ENCODE peak calls at places on chromosomes 12 and 14, in ten cellular contexts. One of them, this sample, is unnamed.

GRCh38 chr14:100815478-100816285 is 10.2 kb upstream of the MEG3 start:
- DNase-seq in colonic mucosa: no peak
- DNase-seq in A673: no peak
- DNase-seq in stomach: no peak
- DNase-seq in PC-9: no peak
- DNase-seq in esophagus squamous epithelium: no peak
- DNase-seq in sigmoid colon: no peak
- DNase-seq in pancreas: no peak
- DNase-seq in left ventricle myocardium inferior: no peak
- DNase-seq in CD4-positive, alpha-beta memory T cell: no peak
- DNase-seq in this sample: no peak

GRCh38 chr14:67512463-67513134 is 20.5 kb upstream of the PLEKHH1 start:
- DNase-seq in A673: peak; percentile 17
- DNase-seq in CD4-positive, alpha-beta memory T cell: no peak
- DNase-seq in stomach: no peak
- DNase-seq in PC-9: no peak
- DNase-seq in sigmoid colon: no peak
- DNase-seq in pancreas: no peak
- DNase-seq in left ventricle myocardium inferior: no peak
- DNase-seq in colonic mucosa: no peak
- DNase-seq in esophagus squamous epithelium: no peak
- DNase-seq in this sample: no peak

GRCh38 chr12:64943686-64944085 is 119.2 kb downstream of the TBC1D30 start:
- DNase-seq in colonic mucosa: no peak
- DNase-seq in pancreas: no peak
- DNase-seq in CD4-positive, alpha-beta memory T cell: no peak
- DNase-seq in A673: no peak
- DNase-seq in left ventricle myocardium inferior: no peak
- DNase-seq in PC-9: no peak
- DNase-seq in esophagus squamous epithelium: no peak
- DNase-seq in stomach: no peak
- DNase-seq in sigmoid colon: no peak
- DNase-seq in this sample: no peak

GRCh38 chr12:61758661-61759060 is 501.5 kb upstream of the USP15 start:
- DNase-seq in sigmoid colon: no peak
- DNase-seq in colonic mucosa: no peak
- DNase-seq in esophagus squamous epithelium: no peak
- DNase-seq in left ventricle myocardium inferior: no peak
- DNase-seq in A673: peak; percentile 42
- DNase-seq in pancreas: no peak
- DNase-seq in stomach: no peak
- DNase-seq in PC-9: no peak
- DNase-seq in CD4-positive, alpha-beta memory T cell: no peak
- DNase-seq in this sample: peak; percentile 33

GRCh38 chr14:94115631-94116030 is 5.1 kb downstream of the IFI27 start:
- DNase-seq in PC-9: no peak
- DNase-seq in CD4-positive, alpha-beta memory T cell: no peak
- DNase-seq in sigmoid colon: no peak
- DNase-seq in pancreas: peak; percentile 46
- DNase-seq in colonic mucosa: no peak
- DNase-seq in left ventricle myocardium inferior: no peak
- DNase-seq in A673: no peak
- DNase-seq in stomach: peak; percentile 23
- DNase-seq in esophagus squamous epithelium: no peak
- DNase-seq in this sample: no peak

GRCh38 chr12:113098428-113099028 is 37.0 kb downstream of the RASAL1 start:
- DNase-seq in stomach: peak; percentile 90
- DNase-seq in sigmoid colon: peak; percentile 86
- DNase-seq in PC-9: peak; percentile 93
- DNase-seq in colonic mucosa: peak; percentile 91
- DNase-seq in A673: peak; percentile 91
- DNase-seq in esophagus squamous epithelium: peak; percentile 26
- DNase-seq in CD4-positive, alpha-beta memory T cell: peak; percentile 60
- DNase-seq in pancreas: peak; percentile 92
- DNase-seq in left ventricle myocardium inferior: peak; percentile 74
- DNase-seq in this sample: peak; percentile 95

GRCh38 chr12:132238487-132239248 is 90.7 kb downstream of the GALNT9 start:
- DNase-seq in PC-9: no peak
- DNase-seq in esophagus squamous epithelium: no peak
- DNase-seq in left ventricle myocardium inferior: no peak
- DNase-seq in stomach: no peak
- DNase-seq in colonic mucosa: no peak
- DNase-seq in sigmoid colon: no peak
- DNase-seq in A673: peak; percentile 60
- DNase-seq in pancreas: peak; percentile 46
- DNase-seq in CD4-positive, alpha-beta memory T cell: no peak
- DNase-seq in this sample: no peak

GRCh38 chr12:11666651-11667050 is 17.2 kb downstream of the ETV6 start:
- DNase-seq in pancreas: no peak
- DNase-seq in stomach: no peak
- DNase-seq in left ventricle myocardium inferior: no peak
- DNase-seq in colonic mucosa: no peak
- DNase-seq in CD4-positive, alpha-beta memory T cell: no peak
- DNase-seq in PC-9: no peak
- DNase-seq in A673: no peak
- DNase-seq in sigmoid colon: no peak
- DNase-seq in esophagus squamous epithelium: no peak
- DNase-seq in this sample: no peak

GRCh38 chr12:84973026-84973425 is 60.4 kb upstream of the SLC6A15 start:
- DNase-seq in colonic mucosa: no peak
- DNase-seq in esophagus squamous epithelium: no peak
- DNase-seq in pancreas: no peak
- DNase-seq in stomach: no peak
- DNase-seq in PC-9: no peak
- DNase-seq in CD4-positive, alpha-beta memory T cell: no peak
- DNase-seq in sigmoid colon: no peak
- DNase-seq in left ventricle myocardium inferior: no peak
- DNase-seq in A673: no peak
- DNase-seq in this sample: no peak

GRCh38 chr14:91371011-91371989 is 46.3 kb downstream of the CCDC88C start:
- DNase-seq in pancreas: no peak
- DNase-seq in colonic mucosa: no peak
- DNase-seq in sigmoid colon: no peak
- DNase-seq in left ventricle myocardium inferior: no peak
- DNase-seq in A673: no peak
- DNase-seq in CD4-positive, alpha-beta memory T cell: peak; percentile 52
- DNase-seq in stomach: no peak
- DNase-seq in esophagus squamous epithelium: no peak
- DNase-seq in PC-9: no peak
- DNase-seq in this sample: no peak

GRCh38 chr14:54606178-54606577 is 39.2 kb downstream of the SAMD4A start:
- DNase-seq in PC-9: no peak
- DNase-seq in CD4-positive, alpha-beta memory T cell: no peak
- DNase-seq in pancreas: no peak
- DNase-seq in stomach: no peak
- DNase-seq in left ventricle myocardium inferior: peak; percentile 79
- DNase-seq in colonic mucosa: no peak
- DNase-seq in esophagus squamous epithelium: no peak
- DNase-seq in A673: peak; percentile 21
- DNase-seq in sigmoid colon: no peak
- DNase-seq in this sample: no peak

DNA sequence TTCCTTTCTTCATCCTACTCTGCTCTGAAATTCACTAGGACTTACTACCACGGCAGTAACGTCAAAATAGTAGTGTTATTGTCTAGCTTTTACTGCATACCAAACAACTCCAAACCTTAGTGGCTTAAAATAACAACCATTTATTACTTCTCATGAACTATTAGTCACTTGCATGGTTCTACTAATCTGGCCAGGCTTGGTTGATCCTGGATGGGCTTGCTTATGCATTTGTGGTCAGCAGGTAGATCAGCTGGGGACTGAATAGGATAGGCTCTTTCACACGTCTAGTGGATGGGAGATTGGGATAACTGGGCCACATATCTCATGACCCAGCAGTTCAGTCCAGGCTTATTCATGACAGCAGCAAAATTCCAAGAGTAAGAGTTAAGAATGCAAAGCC is 9.4 kb upstream of the SLC35F4 start:
- DNase-seq in stomach: no peak
- DNase-seq in colonic mucosa: no peak
- DNase-seq in PC-9: no peak
- DNase-seq in sigmoid colon: no peak
- DNase-seq in CD4-positive, alpha-beta memory T cell: no peak
- DNase-seq in esophagus squamous epithelium: no peak
- DNase-seq in left ventricle myocardium inferior: no peak
- DNase-seq in pancreas: no peak
- DNase-seq in A673: no peak
- DNase-seq in this sample: no peak
- H3K27me3 ChIP-seq in stomach: no peaks in the 10 kb centered on the region
- H3K27me3 ChIP-seq in colonic mucosa: no peaks in the 10 kb centered on the region
- H3K27me3 ChIP-seq in PC-9: no peaks in the 10 kb centered on the region
- H3K27me3 ChIP-seq in sigmoid colon: no peaks in the 10 kb centered on the region
- H3K27me3 ChIP-seq in CD4-positive, alpha-beta memory T cell: no peaks in the 10 kb centered on the region
- H3K27me3 ChIP-seq in esophagus squamous epithelium: no peaks in the 10 kb centered on the region
- H3K27me3 ChIP-seq in left ventricle myocardium inferior: peaks cover 38% of the 10 kb centered on the region
- H3K27me3 ChIP-seq in pancreas: no peaks in the 10 kb centered on the region
- H3K27me3 ChIP-seq in A673: no peaks in the 10 kb centered on the region
- H3K27me3 ChIP-seq in this sample: peaks cover 8% of the 10 kb centered on the region

DNA sequence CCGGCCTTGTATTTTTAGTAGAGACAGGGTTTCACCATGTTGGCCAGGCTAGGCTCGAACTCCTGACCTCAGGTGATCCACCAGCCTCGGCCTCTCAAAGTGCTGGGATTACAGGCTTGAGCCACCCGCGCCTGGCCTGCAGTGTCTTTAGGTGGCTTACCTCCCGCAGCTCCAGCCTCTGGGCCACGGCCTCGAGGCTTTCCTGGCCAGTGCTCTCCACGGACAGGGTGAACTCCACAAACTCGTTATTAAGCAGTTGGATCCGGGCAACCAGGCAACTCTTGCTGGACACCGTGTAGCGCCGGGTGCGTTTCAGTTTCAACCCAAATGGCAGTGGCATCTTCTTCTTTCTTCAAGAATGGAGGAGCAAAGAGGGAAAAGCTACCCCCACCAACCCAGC is 4.7 kb downstream of the PTPN21 start:
- DNase-seq in colonic mucosa: no peak
- DNase-seq in PC-9: no peak
- DNase-seq in CD4-positive, alpha-beta memory T cell: no peak
- DNase-seq in sigmoid colon: peak; percentile 56
- DNase-seq in esophagus squamous epithelium: no peak
- DNase-seq in stomach: no peak
- DNase-seq in A673: no peak
- DNase-seq in left ventricle myocardium inferior: no peak
- DNase-seq in pancreas: no peak
- DNase-seq in this sample: no peak
- H3K27me3 ChIP-seq in colonic mucosa: no peaks in the 10 kb centered on the region
- H3K27me3 ChIP-seq in PC-9: no peaks in the 10 kb centered on the region
- H3K27me3 ChIP-seq in CD4-positive, alpha-beta memory T cell: peaks cover 36% of the 10 kb centered on the region
- H3K27me3 ChIP-seq in sigmoid colon: no peaks in the 10 kb centered on the region
- H3K27me3 ChIP-seq in esophagus squamous epithelium: no peaks in the 10 kb centered on the region
- H3K27me3 ChIP-seq in stomach: no peaks in the 10 kb centered on the region
- H3K27me3 ChIP-seq in A673: peaks cover 28% of the 10 kb centered on the region
- H3K27me3 ChIP-seq in left ventricle myocardium inferior: no peaks in the 10 kb centered on the region
- H3K27me3 ChIP-seq in pancreas: no peaks in the 10 kb centered on the region
- H3K27me3 ChIP-seq in this sample: no peaks in the 10 kb centered on the region

GRCh38 chr12:130162771-130163460 is 652 bp downstream of the FZD10 start:
- DNase-seq in A673: no peak
- DNase-seq in CD4-positive, alpha-beta memory T cell: no peak
- DNase-seq in colonic mucosa: no peak
- DNase-seq in sigmoid colon: no peak
- DNase-seq in stomach: no peak
- DNase-seq in PC-9: no peak
- DNase-seq in left ventricle myocardium inferior: no peak
- DNase-seq in esophagus squamous epithelium: no peak
- DNase-seq in pancreas: no peak
- DNase-seq in this sample: no peak

GRCh38 chr12:130164216-130164542 is 1.9 kb downstream of the FZD10 start:
- DNase-seq in pancreas: no peak
- DNase-seq in left ventricle myocardium inferior: no peak
- DNase-seq in stomach: peak; percentile 10
- DNase-seq in colonic mucosa: no peak
- DNase-seq in PC-9: no peak
- DNase-seq in sigmoid colon: no peak
- DNase-seq in esophagus squamous epithelium: no peak
- DNase-seq in CD4-positive, alpha-beta memory T cell: no peak
- DNase-seq in A673: no peak
- DNase-seq in this sample: no peak

GRCh38 chr12:130163461-130164215 is 1.4 kb downstream of the FZD10 start:
- DNase-seq in sigmoid colon: no peak
- DNase-seq in esophagus squamous epithelium: no peak
- DNase-seq in colonic mucosa: no peak
- DNase-seq in CD4-positive, alpha-beta memory T cell: no peak
- DNase-seq in stomach: peak; percentile 20
- DNase-seq in PC-9: no peak
- DNase-seq in A673: no peak
- DNase-seq in pancreas: no peak
- DNase-seq in left ventricle myocardium inferior: no peak
- DNase-seq in this sample: no peak

GRCh38 chr12:130166306-130166705 is 4.0 kb downstream of the FZD10 start:
- DNase-seq in A673: no peak
- DNase-seq in sigmoid colon: peak; percentile 12
- DNase-seq in CD4-positive, alpha-beta memory T cell: no peak
- DNase-seq in left ventricle myocardium inferior: no peak
- DNase-seq in esophagus squamous epithelium: no peak
- DNase-seq in pancreas: no peak
- DNase-seq in colonic mucosa: no peak
- DNase-seq in stomach: peak; percentile 5
- DNase-seq in PC-9: no peak
- DNase-seq in this sample: no peak

DNA sequence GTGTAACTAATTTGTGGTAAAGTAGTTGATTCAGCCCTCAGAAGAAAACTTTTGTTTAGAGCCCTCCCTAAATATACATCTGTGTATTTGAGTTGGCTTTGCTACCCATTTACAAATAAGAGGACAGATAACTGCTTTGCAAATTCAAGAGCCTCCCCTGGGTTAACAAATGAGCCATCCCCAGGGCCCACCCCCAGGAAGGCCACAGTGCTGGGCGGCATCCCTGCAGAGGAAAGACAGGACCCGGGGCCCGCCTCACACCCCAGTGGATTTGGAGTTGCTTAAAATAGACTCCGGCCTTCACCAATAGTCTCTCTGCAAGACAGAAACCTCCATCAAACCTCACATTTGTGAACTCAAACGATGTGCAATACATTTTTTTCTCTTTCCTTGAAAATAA is 2.7 kb downstream of the FZD10 start:
- DNase-seq in esophagus squamous epithelium: no peak
- DNase-seq in stomach: peak; percentile 20
- DNase-seq in PC-9: no peak
- DNase-seq in colonic mucosa: no peak
- DNase-seq in CD4-positive, alpha-beta memory T cell: no peak
- DNase-seq in pancreas: no peak
- DNase-seq in left ventricle myocardium inferior: no peak
- DNase-seq in sigmoid colon: no peak
- DNase-seq in A673: no peak
- DNase-seq in this sample: no peak
- H3K27me3 ChIP-seq in esophagus squamous epithelium: peaks cover 6% of the 10 kb centered on the region
- H3K27me3 ChIP-seq in stomach: peaks cover 17% of the 10 kb centered on the region
- H3K27me3 ChIP-seq in PC-9: peaks cover 5% of the 10 kb centered on the region
- H3K27me3 ChIP-seq in colonic mucosa: peaks cover 35% of the 10 kb centered on the region
- H3K27me3 ChIP-seq in CD4-positive, alpha-beta memory T cell: no peaks in the 10 kb centered on the region
- H3K27me3 ChIP-seq in pancreas: peaks cover 4% of the 10 kb centered on the region
- H3K27me3 ChIP-seq in left ventricle myocardium inferior: peaks cover 100% of the 10 kb centered on the region
- H3K27me3 ChIP-seq in sigmoid colon: peaks cover 72% of the 10 kb centered on the region
- H3K27me3 ChIP-seq in A673: peaks cover 47% of the 10 kb centered on the region
- H3K27me3 ChIP-seq in this sample: peaks cover 7% of the 10 kb centered on the region

DNA sequence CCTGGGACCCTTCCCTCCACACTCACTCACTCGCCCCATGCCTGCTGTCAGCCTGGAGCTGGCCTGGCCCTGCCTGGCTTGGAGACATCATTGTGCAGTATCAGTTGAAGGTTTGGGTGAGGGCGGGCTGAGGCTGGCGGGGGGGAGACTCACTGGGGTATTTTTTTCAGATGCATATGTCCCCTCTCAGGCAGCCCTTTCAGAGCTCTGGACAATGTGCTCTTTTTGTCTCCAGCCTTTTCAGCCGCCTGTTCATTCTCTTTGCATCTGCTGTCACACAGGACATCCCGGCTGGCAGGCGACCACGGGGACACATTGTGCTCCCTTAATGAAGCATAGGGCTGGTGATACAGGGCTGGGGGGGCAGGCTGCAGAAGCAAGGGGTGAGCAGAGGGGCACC is 57.0 kb upstream of the PARP11 start:
- DNase-seq in PC-9: no peak
- DNase-seq in colonic mucosa: no peak
- DNase-seq in stomach: no peak
- DNase-seq in sigmoid colon: no peak
- DNase-seq in esophagus squamous epithelium: no peak
- DNase-seq in A673: no peak
- DNase-seq in left ventricle myocardium inferior: no peak
- DNase-seq in pancreas: no peak
- DNase-seq in CD4-positive, alpha-beta memory T cell: no peak
- DNase-seq in this sample: no peak
- H3K27me3 ChIP-seq in PC-9: peaks cover 76% of the 10 kb centered on the region
- H3K27me3 ChIP-seq in colonic mucosa: no peaks in the 10 kb centered on the region
- H3K27me3 ChIP-seq in stomach: no peaks in the 10 kb centered on the region
- H3K27me3 ChIP-seq in sigmoid colon: peaks cover 29% of the 10 kb centered on the region
- H3K27me3 ChIP-seq in esophagus squamous epithelium: no peaks in the 10 kb centered on the region
- H3K27me3 ChIP-seq in A673: peaks cover 19% of the 10 kb centered on the region
- H3K27me3 ChIP-seq in left ventricle myocardium inferior: peaks cover 99% of the 10 kb centered on the region
- H3K27me3 ChIP-seq in pancreas: no peaks in the 10 kb centered on the region
- H3K27me3 ChIP-seq in CD4-positive, alpha-beta memory T cell: no peaks in the 10 kb centered on the region
- H3K27me3 ChIP-seq in this sample: peaks cover 46% of the 10 kb centered on the region

This sample was measured in foreskin keratinocyte.